ENCODE peak calls at places on chromosomes 1 and 21, in seven cellular contexts. C, O, Q, V, N, G and F are unnamed samples.

GRCh38 chr1:212121772-212122171 is 86.2 kb downstream of the DTL start:
- DNase-seq in C (no peak), G (peak), Q (no peak), O (no peak), N (no peak), V (no peak), F (no peak)

GRCh38 chr1:173213665-173214064 is 6.5 kb upstream of the TNFSF4 start:
- DNase-seq in C (no peak), V (no peak), Q (no peak), O (no peak), N (no peak), G (no peak), F (no peak)

GRCh38 chr1:17212487-17213121 is 7.7 kb downstream of the PADI1 start:
- DNase-seq in G (peak), V (no peak), N (no peak), Q (no peak), O (peak), C (peak), F (no peak)

GRCh38 chr1:234656070-234656875 is 46.3 kb upstream of the IRF2BP2 start:
- DNase-seq in C (no peak), G (no peak), V (no peak), O (no peak), Q (no peak), N (no peak), F (no peak)

GRCh38 chr1:31588751-31589515 is 12.6 kb downstream of the TINAGL1 start:
- DNase-seq in N (no peak), C (peak), V (peak), G (peak), Q (no peak), O (no peak), F (no peak)

GRCh38 chr1:110201157-110201825 is 8.8 kb upstream of the KCNC4 start:
- DNase-seq in O (no peak), N (no peak), V (no peak), C (no peak), Q (no peak), G (no peak), F (no peak)

GRCh38 chr1:176717052-176717754 is 254.2 kb downstream of the PAPPA2 start:
- DNase-seq in G (no peak), O (no peak), Q (peak), N (no peak), V (no peak), C (no peak), F (no peak)

GRCh38 chr1:204513117-204513716 is 3.0 kb upstream of the MDM4 start:
- DNase-seq in O (no peak), G (no peak), V (no peak), C (peak), Q (no peak), N (no peak), F (peak)

GRCh38 chr1:3219005-3219724 is 150.2 kb downstream of the PRDM16 start:
- DNase-seq in G (peak), Q (peak), C (peak), V (peak), O (no peak), N (peak), F (no peak)

GRCh38 chr21:34932233-34932632 is 116.9 kb downstream of the RUNX1 start:
- DNase-seq in C (no peak), O (no peak), Q (no peak), N (no peak), G (no peak), V (no peak), F (no peak)

GRCh38 chr1:19398309-19398760 is 86.2 kb downstream of the SLC66A1 start:
- DNase-seq in G (peak), Q (no peak), C (no peak), V (no peak), N (no peak), O (peak), F (no peak)

GRCh38 chr1:236895665-236896387 is 100.7 kb downstream of the MTR start:
- DNase-seq in G (no peak), Q (no peak), V (peak), C (no peak), N (peak), O (no peak), F (no peak)

GRCh38 chr1:228347181-228347580 is 59.5 kb downstream of the TRIM11 start:
- DNase-seq in N (no peak), O (no peak), C (peak), V (peak), G (no peak), Q (no peak), F (no peak)

GRCh38 chr1:163163861-163164582 is 38.7 kb downstream of the RGS5 start:
- DNase-seq in N (no peak), G (peak), Q (no peak), O (peak), C (no peak), V (no peak), F (no peak)

GRCh38 chr1:22030473-22030872 is 22.0 kb upstream of the CDC42 start:
- DNase-seq in V (no peak), C (no peak), G (no peak), N (no peak), O (no peak), Q (no peak), F (no peak)

GRCh38 chr1:163959622-163960021 is 599.4 kb upstream of the PBX1 start:
- DNase-seq in C (no peak), G (no peak), V (no peak), Q (no peak), N (no peak), O (no peak), F (no peak)

GRCh38 chr1:39418223-39418622 is 73.2 kb upstream of the BMP8A start:
- DNase-seq in C (no peak), N (no peak), G (peak), O (no peak), Q (no peak), V (no peak), F (no peak)

GRCh38 chr1:226034482-226034881 is 28.0 kb upstream of the H3-3A start:
- DNase-seq in Q (no peak), G (peak), C (peak), O (peak), N (peak), V (peak), F (no peak)

GRCh38 chr1:93620169-93620840 is 61.3 kb downstream of the BCAR3 start:
- DNase-seq in Q (no peak), O (no peak), G (no peak), V (no peak), C (no peak), N (no peak), F (no peak)

GRCh38 chr1:224497714-224498573 is 63.3 kb upstream of the WDR26 start:
- DNase-seq in O (no peak), V (no peak), G (peak), C (no peak), N (peak), Q (no peak), F (peak)
- TF ChIP-seq CTCF in O (no peak), V (no peak), G (peak), C (no peak), N (no peak), Q (no peak), F (no peak)

GRCh38 chr1:184152944-184153343 is 101.4 kb downstream of the TSEN15 start:
- DNase-seq in G (no peak), O (no peak), Q (no peak), V (no peak), C (no peak), N (no peak), F (no peak)
- H3K4me3 ChIP-seq in G (peak), O (no peak), Q (no peak), V (peak), C (peak), N (peak), F (no peak)

GRCh38 chr1:20483833-20484525 is 2.0 kb downstream of the CAMK2N1 start:
- DNase-seq in N (no peak), Q (no peak), V (no peak), C (no peak), G (no peak), O (no peak), F (no peak)
- TF ChIP-seq CTCF in N (peak), Q (peak), V (no peak), C (no peak), G (peak), O (peak), F (no peak)

DNA sequence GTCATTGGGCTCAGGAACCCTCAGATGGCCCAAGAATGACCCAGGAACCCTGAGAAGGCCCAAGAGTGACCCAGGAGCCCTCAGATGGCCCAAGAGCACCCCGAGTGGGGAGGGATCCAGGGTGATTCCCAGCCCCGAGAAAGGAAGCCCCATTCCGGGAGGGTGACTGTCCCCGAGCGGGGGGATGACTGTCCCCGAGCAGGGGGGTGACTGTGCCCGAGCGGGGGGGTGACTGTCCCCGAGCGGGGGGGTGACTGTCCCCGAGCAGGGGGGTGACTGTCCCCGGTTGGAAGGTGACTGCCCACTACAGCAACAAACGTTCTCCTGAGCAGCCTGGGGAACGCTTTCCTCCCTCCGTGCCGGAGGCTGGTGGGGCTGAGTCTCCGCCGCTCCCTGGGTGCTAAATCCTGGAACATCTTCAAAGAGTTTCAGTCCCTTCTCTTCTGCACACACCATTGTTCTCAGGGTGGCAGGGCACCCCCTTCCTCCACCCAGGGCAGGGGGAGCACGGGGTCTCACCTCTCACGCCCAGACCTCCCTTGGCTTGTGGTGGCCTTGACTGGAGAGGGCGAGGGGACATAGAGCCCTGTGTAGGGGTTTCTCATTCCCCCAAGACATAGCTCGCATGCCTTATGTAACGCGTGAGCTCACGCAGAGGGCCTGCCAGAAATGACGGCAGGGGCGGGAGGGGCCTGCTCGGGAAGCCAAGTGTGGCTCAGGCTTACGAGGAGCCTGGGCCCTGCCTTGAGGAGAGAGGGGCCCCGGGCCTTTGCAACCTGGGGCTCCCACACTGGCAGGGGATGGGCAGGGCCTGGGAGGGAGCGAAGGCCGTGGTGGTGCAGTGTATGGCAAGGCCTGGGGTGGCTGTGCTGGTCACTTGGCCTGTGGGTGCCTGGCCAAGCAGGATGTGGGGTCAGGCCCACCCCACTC is 14.3 kb upstream of the SKI start:
- DNase-seq in V (peak), N (peak), O (no peak), Q (no peak), C (peak), G (peak), F (no peak)
- H3K4me3 ChIP-seq in V (peak), N (peak), O (no peak), Q (no peak), C (peak), G (no peak), F (no peak)